ENCODE peak calls at places on chromosome 20, in eight cellular contexts. One of them, this sample, is unnamed.
A peak's percentile ranks its signal among the peaks of the same experiment; 100 is the strongest.

GRCh38 chr20:14712302-14712739 is 374.9 kb upstream of the FLRT3 start:
- DNase-seq in right cardiac atrium: no peak
- DNase-seq in esophagus squamous epithelium: no peak
- DNase-seq in body of pancreas: peak; percentile 14
- DNase-seq in epithelial cell of esophagus: peak; percentile 97
- DNase-seq in left lung: no peak
- DNase-seq in NB4: no peak
- DNase-seq in NT2/D1: no peak
- DNase-seq in this sample: no peak

GRCh38 chr20:60078351-60079250 is 120.4 kb downstream of the CDH26 start:
- DNase-seq in right cardiac atrium: no peak
- DNase-seq in esophagus squamous epithelium: no peak
- DNase-seq in body of pancreas: no peak
- DNase-seq in epithelial cell of esophagus: peak; percentile 64
- DNase-seq in left lung: no peak
- DNase-seq in NB4: peak; percentile 84
- DNase-seq in NT2/D1: peak; percentile 46
- DNase-seq in this sample: no peak

GRCh38 chr20:18057106-18057993 is at the start of gene OVOL2:
- DNase-seq in right cardiac atrium: no peak
- DNase-seq in esophagus squamous epithelium: no peak
- DNase-seq in body of pancreas: peak; percentile 94
- DNase-seq in epithelial cell of esophagus: peak; percentile 98
- DNase-seq in left lung: peak; percentile 89
- DNase-seq in NB4: no peak
- DNase-seq in NT2/D1: no peak
- DNase-seq in this sample: no peak

GRCh38 chr20:14288341-14289330 is 48.8 kb downstream of the FLRT3 start:
- DNase-seq in right cardiac atrium: no peak
- DNase-seq in esophagus squamous epithelium: no peak
- DNase-seq in body of pancreas: no peak
- DNase-seq in epithelial cell of esophagus: peak; percentile 95
- DNase-seq in left lung: no peak
- DNase-seq in NB4: peak; percentile 2
- DNase-seq in NT2/D1: no peak
- DNase-seq in this sample: no peak

GRCh38 chr20:48816282-48816860 is 11.4 kb downstream of the PREX1 start:
- DNase-seq in right cardiac atrium: no peak
- DNase-seq in esophagus squamous epithelium: no peak
- DNase-seq in body of pancreas: no peak
- DNase-seq in epithelial cell of esophagus: peak; percentile 9
- DNase-seq in left lung: no peak
- DNase-seq in NB4: no peak
- DNase-seq in NT2/D1: no peak
- DNase-seq in this sample: no peak

GRCh38 chr20:40606660-40607059 is 82.4 kb downstream of the MAFB start:
- DNase-seq in right cardiac atrium: no peak
- DNase-seq in esophagus squamous epithelium: no peak
- DNase-seq in body of pancreas: no peak
- DNase-seq in epithelial cell of esophagus: no peak
- DNase-seq in left lung: no peak
- DNase-seq in NB4: no peak
- DNase-seq in NT2/D1: no peak
- DNase-seq in this sample: no peak

GRCh38 chr20:50061151-50062005 is 51.6 kb downstream of the UBE2V1 start:
- DNase-seq in right cardiac atrium: peak; percentile 3
- DNase-seq in esophagus squamous epithelium: no peak
- DNase-seq in body of pancreas: no peak
- DNase-seq in epithelial cell of esophagus: no peak
- DNase-seq in left lung: no peak
- DNase-seq in NB4: no peak
- DNase-seq in NT2/D1: no peak
- DNase-seq in this sample: no peak

GRCh38 chr20:35912877-35913276 is 41.4 kb downstream of the SCAND1 start:
- DNase-seq in right cardiac atrium: no peak
- DNase-seq in esophagus squamous epithelium: no peak
- DNase-seq in body of pancreas: no peak
- DNase-seq in epithelial cell of esophagus: no peak
- DNase-seq in left lung: no peak
- DNase-seq in NB4: no peak
- DNase-seq in NT2/D1: no peak
- DNase-seq in this sample: no peak

GRCh38 chr20:62358171-62358719 is 8.9 kb downstream of the LAMA5 start:
- DNase-seq in right cardiac atrium: peak; percentile 76
- DNase-seq in esophagus squamous epithelium: no peak
- DNase-seq in body of pancreas: no peak
- DNase-seq in epithelial cell of esophagus: no peak
- DNase-seq in left lung: peak; percentile 89
- DNase-seq in NB4: no peak
- DNase-seq in NT2/D1: no peak
- DNase-seq in this sample: peak; percentile 28
- H3K4me3 ChIP-seq in right cardiac atrium: no peak overlapping the region
- H3K4me3 ChIP-seq in esophagus squamous epithelium: peak overlapping the region; percentile 7
- H3K4me3 ChIP-seq in body of pancreas: no peak overlapping the region
- H3K4me3 ChIP-seq in epithelial cell of esophagus: no peak overlapping the region
- H3K4me3 ChIP-seq in left lung: peak overlapping the region; percentile 13
- H3K4me3 ChIP-seq in NB4: no peak overlapping the region
- H3K4me3 ChIP-seq in NT2/D1: no peak overlapping the region
- H3K4me3 ChIP-seq in this sample: no peak overlapping the region

DNA sequence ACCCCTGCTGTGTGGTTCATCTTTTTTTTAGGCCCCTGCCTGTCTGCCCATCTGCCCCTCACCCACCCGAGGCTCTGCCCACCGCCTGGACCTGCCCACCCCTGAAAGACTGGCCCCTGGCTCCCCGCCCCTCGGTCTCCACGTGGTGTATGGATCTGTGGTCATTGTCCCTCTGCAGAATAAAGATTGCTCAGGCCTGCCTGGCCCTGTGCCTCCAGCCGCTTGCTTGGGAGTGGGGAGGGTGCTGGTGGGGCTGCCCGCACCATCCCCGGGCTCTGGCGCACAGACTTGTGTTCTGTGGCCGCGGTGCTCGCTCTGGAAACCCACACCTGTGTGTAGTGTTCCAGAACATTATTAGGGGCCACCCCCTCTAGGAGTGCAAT is 1.6 kb downstream of the MAP1LC3A start:
- DNase-seq in right cardiac atrium: peak; percentile 68
- DNase-seq in esophagus squamous epithelium: no peak
- DNase-seq in body of pancreas: no peak
- DNase-seq in epithelial cell of esophagus: no peak
- DNase-seq in left lung: no peak
- DNase-seq in NB4: no peak
- DNase-seq in NT2/D1: no peak
- DNase-seq in this sample: peak; percentile 26
- H3K4me3 ChIP-seq in right cardiac atrium: no peak overlapping the region
- H3K4me3 ChIP-seq in esophagus squamous epithelium: no peak overlapping the region
- H3K4me3 ChIP-seq in body of pancreas: no peak overlapping the region
- H3K4me3 ChIP-seq in epithelial cell of esophagus: no peak overlapping the region
- H3K4me3 ChIP-seq in left lung: no peak overlapping the region
- H3K4me3 ChIP-seq in NB4: no peak overlapping the region
- H3K4me3 ChIP-seq in NT2/D1: no peak overlapping the region
- H3K4me3 ChIP-seq in this sample: no peak overlapping the region

DNA sequence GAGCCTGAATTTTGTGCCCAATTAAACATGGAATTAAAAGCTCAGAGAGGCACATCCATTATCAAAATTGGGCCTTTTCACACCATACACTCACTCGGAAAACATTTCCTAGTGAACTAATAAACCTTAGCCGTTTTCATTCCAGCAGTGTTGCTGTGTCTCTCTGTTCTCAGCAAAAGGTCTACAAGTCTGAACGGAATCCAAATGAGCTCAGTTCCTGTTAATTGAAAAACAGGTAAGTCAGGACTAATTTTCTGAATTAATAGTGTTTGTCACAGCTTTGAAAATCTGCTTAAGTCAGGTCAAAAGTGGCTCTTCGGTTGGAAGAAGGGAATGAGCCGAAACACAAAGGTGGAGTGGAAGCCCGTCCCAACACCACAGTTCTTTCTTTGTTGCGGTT is 163.3 kb upstream of the RALGAPA2 start:
- DNase-seq in right cardiac atrium: no peak
- DNase-seq in esophagus squamous epithelium: no peak
- DNase-seq in body of pancreas: no peak
- DNase-seq in epithelial cell of esophagus: peak; percentile 50
- DNase-seq in left lung: no peak
- DNase-seq in NB4: no peak
- DNase-seq in NT2/D1: no peak
- DNase-seq in this sample: no peak
- H3K4me3 ChIP-seq in right cardiac atrium: no peak overlapping the region
- H3K4me3 ChIP-seq in esophagus squamous epithelium: no peak overlapping the region
- H3K4me3 ChIP-seq in body of pancreas: no peak overlapping the region
- H3K4me3 ChIP-seq in epithelial cell of esophagus: no peak overlapping the region
- H3K4me3 ChIP-seq in left lung: no peak overlapping the region
- H3K4me3 ChIP-seq in NB4: no peak overlapping the region
- H3K4me3 ChIP-seq in NT2/D1: no peak overlapping the region
- H3K4me3 ChIP-seq in this sample: no peak overlapping the region

GRCh38 chr20:23305098-23305497 is 45.5 kb upstream of the NXT1 start:
- DNase-seq in right cardiac atrium: no peak
- DNase-seq in esophagus squamous epithelium: no peak
- DNase-seq in body of pancreas: no peak
- DNase-seq in epithelial cell of esophagus: peak; percentile 23
- DNase-seq in left lung: no peak
- DNase-seq in NB4: no peak
- DNase-seq in NT2/D1: no peak
- DNase-seq in this sample: no peak
- H3K4me3 ChIP-seq in right cardiac atrium: no peak overlapping the region
- H3K4me3 ChIP-seq in esophagus squamous epithelium: no peak overlapping the region
- H3K4me3 ChIP-seq in body of pancreas: no peak overlapping the region
- H3K4me3 ChIP-seq in epithelial cell of esophagus: no peak overlapping the region
- H3K4me3 ChIP-seq in left lung: no peak overlapping the region
- H3K4me3 ChIP-seq in NB4: no peak overlapping the region
- H3K4me3 ChIP-seq in NT2/D1: no peak overlapping the region
- H3K4me3 ChIP-seq in this sample: no peak overlapping the region

DNA sequence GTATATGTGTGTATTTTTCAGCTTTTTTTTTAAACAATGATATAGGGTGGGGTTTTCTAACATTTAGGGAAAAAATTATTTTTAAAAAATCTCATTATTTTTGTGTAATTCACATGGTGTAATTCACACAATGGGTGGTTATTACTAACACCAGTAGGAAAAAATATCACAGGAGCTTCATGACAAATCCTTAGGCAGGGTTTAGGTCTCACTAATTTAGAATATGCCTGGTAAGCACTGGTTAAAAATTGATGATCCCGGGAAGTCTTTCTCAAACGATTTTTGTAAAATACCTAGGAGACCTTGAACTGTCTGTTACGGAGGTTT is 29.5 kb upstream of the ZNF217 start:
- DNase-seq in right cardiac atrium: no peak
- DNase-seq in esophagus squamous epithelium: no peak
- DNase-seq in body of pancreas: no peak
- DNase-seq in epithelial cell of esophagus: no peak
- DNase-seq in left lung: no peak
- DNase-seq in NB4: no peak
- DNase-seq in NT2/D1: no peak
- DNase-seq in this sample: no peak
- H3K4me3 ChIP-seq in right cardiac atrium: peak overlapping the region; percentile 66
- H3K4me3 ChIP-seq in esophagus squamous epithelium: peak overlapping the region; percentile 39
- H3K4me3 ChIP-seq in body of pancreas: no peak overlapping the region
- H3K4me3 ChIP-seq in epithelial cell of esophagus: peak overlapping the region; percentile 24
- H3K4me3 ChIP-seq in left lung: peak overlapping the region; percentile 28
- H3K4me3 ChIP-seq in NB4: peak overlapping the region; percentile 62
- H3K4me3 ChIP-seq in NT2/D1: no peak overlapping the region
- H3K4me3 ChIP-seq in this sample: peak overlapping the region; percentile 25

GRCh38 chr20:37430044-37430443 is 84.1 kb downstream of the SRC start:
- DNase-seq in right cardiac atrium: no peak
- DNase-seq in esophagus squamous epithelium: no peak
- DNase-seq in body of pancreas: no peak
- DNase-seq in epithelial cell of esophagus: no peak
- DNase-seq in left lung: no peak
- DNase-seq in NB4: no peak
- DNase-seq in NT2/D1: no peak
- DNase-seq in this sample: no peak
- H3K4me3 ChIP-seq in right cardiac atrium: no peak overlapping the region
- H3K4me3 ChIP-seq in esophagus squamous epithelium: no peak overlapping the region
- H3K4me3 ChIP-seq in body of pancreas: no peak overlapping the region
- H3K4me3 ChIP-seq in epithelial cell of esophagus: no peak overlapping the region
- H3K4me3 ChIP-seq in left lung: no peak overlapping the region
- H3K4me3 ChIP-seq in NB4: no peak overlapping the region
- H3K4me3 ChIP-seq in NT2/D1: no peak overlapping the region
- H3K4me3 ChIP-seq in this sample: no peak overlapping the region

GRCh38 chr20:10739575-10739974 is 65.8 kb upstream of the JAG1 start:
- DNase-seq in right cardiac atrium: no peak
- DNase-seq in esophagus squamous epithelium: no peak
- DNase-seq in body of pancreas: peak; percentile 11
- DNase-seq in epithelial cell of esophagus: peak; percentile 87
- DNase-seq in left lung: no peak
- DNase-seq in NB4: no peak
- DNase-seq in NT2/D1: no peak
- DNase-seq in this sample: no peak
- H3K4me3 ChIP-seq in right cardiac atrium: peak overlapping the region; percentile 59
- H3K4me3 ChIP-seq in esophagus squamous epithelium: peak overlapping the region; percentile 21
- H3K4me3 ChIP-seq in body of pancreas: no peak overlapping the region
- H3K4me3 ChIP-seq in epithelial cell of esophagus: peak overlapping the region; percentile 19
- H3K4me3 ChIP-seq in left lung: no peak overlapping the region
- H3K4me3 ChIP-seq in NB4: no peak overlapping the region
- H3K4me3 ChIP-seq in NT2/D1: no peak overlapping the region
- H3K4me3 ChIP-seq in this sample: peak overlapping the region; percentile 15